ENCODE peak calls at places on chromosomes 4 and X, in eight cellular contexts. O, A, H, R, F, L, Q and I are unnamed samples.

GRCh38 chr4:146647615-146648383 is 9.1 kb downstream of the POU4F2 start:
- DNase-seq in O (no peak), A (no peak), H (no peak), R (no peak), F (no peak), L (no peak), Q (no peak), I (no peak)

GRCh38 chr4:42915484-42915883 is 23.0 kb downstream of the GRXCR1 start:
- DNase-seq in O (no peak), A (no peak), H (no peak), R (no peak), F (no peak), L (no peak), Q (no peak), I (no peak)

GRCh38 chr4:112142152-112142551 is 3.1 kb upstream of the FAM241A start:
- DNase-seq in O (no peak), A (no peak), H (no peak), R (no peak), F (no peak), L (no peak), Q (no peak), I (no peak)

GRCh38 chrX:109733658-109734022 is 583 bp upstream of the ACSL4 start:
- DNase-seq in O (peak), A (no peak), H (no peak), R (no peak), F (no peak), L (no peak), Q (no peak), I (no peak)

GRCh38 chr4:126715067-126715466 is 917.7 kb upstream of the INTU start:
- DNase-seq in O (no peak), A (no peak), H (no peak), R (no peak), F (no peak), L (no peak), Q (no peak), I (no peak)

GRCh38 chr4:30256105-30256828 is 463.9 kb upstream of the PCDH7 start:
- DNase-seq in O (no peak), A (no peak), H (no peak), R (no peak), F (no peak), L (no peak), Q (no peak), I (no peak)

GRCh38 chrX:124475358-124475757 is 129.0 kb downstream of the SH2D1A start:
- DNase-seq in O (no peak), A (no peak), H (no peak), R (no peak), F (no peak), L (no peak), Q (no peak), I (no peak)

GRCh38 chr4:16024009-16024408 is 59.8 kb downstream of the PROM1 start:
- DNase-seq in O (no peak), A (no peak), H (no peak), R (no peak), F (no peak), L (no peak), Q (no peak), I (no peak)

GRCh38 chr4:22369901-22370562 is 145.8 kb downstream of the ADGRA3 start:
- DNase-seq in O (no peak), A (no peak), H (peak), R (no peak), F (no peak), L (no peak), Q (no peak), I (no peak)

GRCh38 chr4:59971952-59972351 is 1228.2 kb upstream of the ADGRL3 start:
- DNase-seq in O (no peak), A (no peak), H (no peak), R (no peak), F (no peak), L (no peak), Q (no peak), I (no peak)

GRCh38 chr4:37742149-37742548 is 56.0 kb upstream of the RELL1 start:
- DNase-seq in O (no peak), A (no peak), H (no peak), R (peak), F (no peak), L (no peak), Q (no peak), I (no peak)

GRCh38 chr4:101102114-101102752 is 245.1 kb downstream of the PPP3CA start:
- DNase-seq in O (no peak), A (peak), H (peak), R (no peak), F (peak), L (peak), Q (peak), I (no peak)

GRCh38 chrX:129719268-129719667 is 19.5 kb upstream of the XPNPEP2 start:
- DNase-seq in O (no peak), A (no peak), H (no peak), R (no peak), F (no peak), L (no peak), Q (no peak), I (no peak)

GRCh38 chr4:1993169-1993516 is 15.6 kb downstream of the NELFA start:
- DNase-seq in O (no peak), A (no peak), H (no peak), R (no peak), F (no peak), L (no peak), Q (no peak), I (no peak)

GRCh38 chr4:188127157-188127874 is 11.9 kb upstream of the TRIML1 start:
- DNase-seq in O (no peak), A (peak), H (no peak), R (peak), F (no peak), L (no peak), Q (no peak), I (no peak)

GRCh38 chr4:78298618-78299017 is 241.5 kb downstream of the FRAS1 start:
- DNase-seq in O (no peak), A (no peak), H (no peak), R (no peak), F (no peak), L (no peak), Q (no peak), I (no peak)

GRCh38 chrX:123648028-123648810 is 84.6 kb downstream of the THOC2 start:
- DNase-seq in O (peak), A (peak), H (peak), R (peak), F (no peak), L (no peak), Q (peak), I (peak)

GRCh38 chrX:110315541-110315940 is 2.3 kb downstream of the AMMECR1 start:
- DNase-seq in O (no peak), A (no peak), H (peak), R (no peak), F (no peak), L (no peak), Q (no peak), I (no peak)

GRCh38 chr4:30716671-30717207 is 3.4 kb upstream of the PCDH7 start:
- DNase-seq in O (peak), A (no peak), H (peak), R (peak), F (no peak), L (no peak), Q (no peak), I (no peak)

GRCh38 chrX:67564475-67564874 is 20.7 kb downstream of the AR start:
- DNase-seq in O (no peak), A (no peak), H (no peak), R (no peak), F (no peak), L (no peak), Q (no peak), I (no peak)
- H3K27ac ChIP-seq in O (no peak), A (no peak), H (no peak), R (peak), F (peak), L (no peak), Q (no peak), I (no peak)

DNA sequence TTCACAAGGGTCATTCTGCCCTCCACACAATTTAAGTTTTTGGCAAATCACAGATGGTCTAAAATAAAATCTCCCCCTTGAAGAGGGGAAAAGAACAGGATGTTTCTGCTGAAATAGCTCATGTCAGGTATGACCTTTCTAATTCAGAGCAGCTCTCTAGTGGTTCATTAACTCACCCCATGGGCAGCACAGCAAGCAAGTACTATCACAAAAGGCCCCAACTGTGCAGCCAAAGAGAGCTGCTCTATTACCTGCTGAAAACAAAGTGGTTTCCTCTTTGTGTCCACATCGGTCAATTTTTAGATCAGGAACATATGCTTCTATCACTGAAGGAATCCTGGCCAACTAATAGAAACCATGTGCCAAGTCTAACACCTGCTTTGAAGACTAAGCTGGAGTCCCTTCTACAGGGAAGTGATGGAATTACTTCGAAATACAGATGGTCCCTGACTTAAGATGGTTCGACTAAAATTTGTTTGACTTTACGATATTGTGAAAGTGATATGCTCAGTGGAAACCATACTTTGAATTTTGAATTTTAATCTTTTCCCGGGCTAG is 164.3 kb downstream of the ENOX2 start:
- DNase-seq in O (no peak), A (no peak), H (no peak), R (no peak), F (no peak), L (no peak), Q (no peak), I (no peak)
- H3K27ac ChIP-seq in O (no peak), A (no peak), H (no peak), R (no peak), F (no peak), L (no peak), Q (no peak), I (no peak)

DNA sequence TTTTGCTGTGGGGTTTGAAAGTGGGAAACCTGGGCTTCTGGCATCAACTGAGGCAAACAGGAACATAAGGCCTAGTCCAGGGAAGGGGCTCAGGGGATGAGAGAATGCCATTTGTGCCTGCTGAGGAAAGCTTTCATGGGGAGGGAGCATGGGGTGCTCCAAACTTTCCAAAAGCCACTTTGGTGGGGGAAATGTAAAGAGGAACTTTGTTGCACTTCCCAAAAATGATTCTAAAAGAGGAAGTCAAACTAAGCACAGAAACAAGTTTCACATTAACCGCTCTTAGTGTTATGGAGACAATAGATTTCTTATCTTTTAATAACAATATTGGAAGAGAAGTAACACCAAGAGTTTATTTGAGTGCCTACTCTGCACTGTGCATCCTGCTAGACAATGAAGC is 32.3 kb downstream of the GAB3 start:
- DNase-seq in O (no peak), A (no peak), H (no peak), R (no peak), F (no peak), L (no peak), Q (no peak), I (no peak)
- H3K27ac ChIP-seq in O (no peak), A (no peak), H (no peak), R (no peak), F (peak), L (no peak), Q (peak), I (no peak)

GRCh38 chr4:118757761-118758213 is 72.6 kb downstream of the METTL14 start:
- DNase-seq in O (no peak), A (no peak), H (no peak), R (no peak), F (no peak), L (no peak), Q (no peak), I (no peak)

GRCh38 chr4:118760092-118760491 is 74.9 kb downstream of the METTL14 start:
- DNase-seq in O (no peak), A (no peak), H (no peak), R (no peak), F (no peak), L (no peak), Q (no peak), I (no peak)

GRCh38 chr4:118756958-118757357 is 71.8 kb downstream of the METTL14 start:
- DNase-seq in O (no peak), A (no peak), H (no peak), R (no peak), F (no peak), L (no peak), Q (no peak), I (no peak)

GRCh38 chr4:118759481-118759880 is 74.3 kb downstream of the METTL14 start:
- DNase-seq in O (no peak), A (no peak), H (no peak), R (no peak), F (no peak), L (no peak), Q (no peak), I (no peak)

GRCh38 chr4:118758293-118758692 is 73.1 kb downstream of the METTL14 start:
- DNase-seq in O (no peak), A (no peak), H (no peak), R (no peak), F (no peak), L (no peak), Q (no peak), I (no peak)
- H3K27ac ChIP-seq in O (no peak), A (no peak), H (no peak), R (no peak), F (peak), L (no peak), Q (peak), I (peak)

GRCh38 chr4:4845027-4845426 is 14.4 kb upstream of the MSX1 start:
- DNase-seq in O (no peak), A (no peak), H (no peak), R (no peak), F (no peak), L (no peak), Q (no peak), I (no peak)
- H3K27ac ChIP-seq in O (no peak), A (no peak), H (no peak), R (no peak), F (no peak), L (no peak), Q (no peak), I (no peak)